ENCODE peak calls at places on chromosome 17, in five cellular contexts. J, V, M, N and K are unnamed samples.

GRCh38 chr17:56808503-56808902 is 25.2 kb downstream of the C17orf67 start:
- DNase-seq in M (no peak), J (no peak), N (no peak), V (no peak), K (no peak)

GRCh38 chr17:4667166-4667565 is 25.7 kb upstream of the ALOX15 start:
- DNase-seq in V (no peak), J (no peak), N (no peak), M (no peak), K (no peak)

GRCh38 chr17:29032067-29032551 is 10.8 kb upstream of the PIPOX start:
- DNase-seq in J (no peak), M (no peak), N (no peak), V (no peak), K (no peak)

GRCh38 chr17:35087731-35088646 is 24.5 kb upstream of the RFFL start:
- DNase-seq in J (peak), N (peak), V (no peak), M (peak), K (no peak)

GRCh38 chr17:78724544-78724943 is 57.5 kb downstream of the CYTH1 start:
- DNase-seq in M (no peak), J (no peak), N (no peak), V (no peak), K (no peak)

GRCh38 chr17:34377078-34377823 is 14.2 kb upstream of the CCL1 start:
- DNase-seq in M (no peak), J (no peak), N (no peak), V (no peak), K (no peak)

GRCh38 chr17:28986714-28987367 is 19.0 kb downstream of the SEZ6 start:
- DNase-seq in N (no peak), M (no peak), V (no peak), J (no peak), K (no peak)

GRCh38 chr17:38898291-38898679 is 27.1 kb upstream of the LASP1NB start:
- DNase-seq in N (peak), M (no peak), J (peak), V (peak), K (no peak)

GRCh38 chr17:6505425-6506142 is 50.8 kb downstream of the PITPNM3 start:
- DNase-seq in M (no peak), J (no peak), N (no peak), V (no peak), K (no peak)

GRCh38 chr17:66777689-66778225 is 57.2 kb upstream of the CACNG5 start:
- DNase-seq in M (peak), J (no peak), V (no peak), N (no peak), K (no peak)

GRCh38 chr17:496761-497586 is 144.4 kb upstream of the RPH3AL start:
- DNase-seq in J (no peak), N (no peak), M (no peak), V (peak), K (no peak)

GRCh38 chr17:35099929-35100328 is 19.7 kb downstream of the RAD51D start:
- DNase-seq in N (no peak), M (no peak), J (no peak), V (no peak), K (no peak)

GRCh38 chr17:40443196-40443987 is at the start of gene IGFBP4:
- DNase-seq in M (peak), V (peak), N (peak), J (peak), K (peak)

GRCh38 chr17:40348562-40349476 is 15.7 kb downstream of the GJD3 start:
- DNase-seq in J (no peak), M (no peak), V (no peak), N (no peak), K (no peak)

GRCh38 chr17:20066253-20066652 is 57.1 kb downstream of the SPECC1 start:
- DNase-seq in J (no peak), V (no peak), M (no peak), N (no peak), K (no peak)

GRCh38 chr17:58303981-58304734 is 23.4 kb upstream of the MPO start:
- DNase-seq in V (peak), N (peak), J (peak), M (peak), K (no peak)

GRCh38 chr17:17416007-17416399 is 60.8 kb upstream of the MED9 start:
- DNase-seq in V (no peak), M (peak), J (peak), N (no peak), K (peak)

GRCh38 chr17:40547079-40547784 is 18.0 kb downstream of the CCR7 start:
- DNase-seq in M (no peak), N (peak), J (peak), V (no peak), K (no peak)

GRCh38 chr17:44919885-44920564 is 4.7 kb upstream of the GFAP start:
- DNase-seq in N (peak), J (peak), M (peak), V (peak), K (peak)

GRCh38 chr17:82055023-82055964 is 3.6 kb downstream of the GPS1 start:
- DNase-seq in V (no peak), M (no peak), N (no peak), J (no peak), K (no peak)

GRCh38 chr17:72588961-72589360 is 468.1 kb downstream of the SOX9 start:
- DNase-seq in J (peak), N (no peak), V (no peak), M (no peak), K (no peak)

GRCh38 chr17:77196251-77196650 is 55.5 kb downstream of the SEC14L1 start:
- DNase-seq in J (no peak), N (no peak), M (no peak), V (no peak), K (no peak)

GRCh38 chr17:71444011-71444574 is 676.7 kb upstream of the SOX9 start:
- DNase-seq in J (no peak), V (no peak), M (no peak), N (no peak), K (no peak)

GRCh38 chr17:78675316-78675616 is 98.1 kb upstream of the DNAH17 start:
- DNase-seq in V (no peak), N (no peak), M (no peak), J (peak), K (no peak)